ENCODE peak calls at places on chromosomes 4 and X, in six cellular contexts. K, T, V, U, D and I are unnamed samples.

GRCh38 chr4:102386966-102387365 is 41.7 kb upstream of the SLC39A8 start:
- DNase-seq in T (no peak), D (no peak), U (no peak), K (no peak), V (no peak), I (no peak)

GRCh38 chrX:152632445-152633097 is 5.1 kb upstream of the GABRQ start:
- DNase-seq in D (no peak), U (no peak), T (peak; percentile 43), V (peak; percentile 26), K (peak; percentile 54), I (peak; percentile 10)

GRCh38 chr4:152063301-152064235 is 302.8 kb upstream of the GATB start:
- DNase-seq in K (no peak), T (no peak), D (peak; percentile 37), V (no peak), U (no peak), I (no peak)

GRCh38 chr4:149173241-149174013 is 642.2 kb downstream of the IQCM start:
- DNase-seq in T (no peak), D (no peak), V (no peak), K (peak; percentile 31), U (no peak), I (no peak)

GRCh38 chrX:16855363-16856075 is 14.6 kb downstream of the RBBP7 start:
- DNase-seq in V (no peak), K (no peak), D (no peak), U (no peak), T (no peak), I (no peak)

GRCh38 chrX:150655713-150656266 is 37.4 kb upstream of the MTMR1 start:
- DNase-seq in U (no peak), K (no peak), V (no peak), T (no peak), D (no peak), I (no peak)

GRCh38 chr4:169174247-169174646 is 96.5 kb downstream of the SH3RF1 start:
- DNase-seq in U (no peak), V (no peak), T (no peak), D (no peak), K (no peak), I (no peak)

GRCh38 chr4:60485279-60485678 is 714.8 kb upstream of the ADGRL3 start:
- DNase-seq in T (peak; percentile 48), D (no peak), V (no peak), K (peak; percentile 26), U (no peak), I (no peak)

GRCh38 chr4:36255575-36255974 is 11.3 kb upstream of the ARAP2 start:
- DNase-seq in V (peak; percentile 13), U (no peak), D (no peak), K (no peak), T (no peak), I (no peak)

GRCh38 chr4:1285790-1286553 is 3.7 kb upstream of the MAEA start:
- DNase-seq in T (no peak), K (peak; percentile 32), U (peak; percentile 76), V (peak; percentile 51), D (no peak), I (no peak)

GRCh38 chr4:1290165-1290977 is 680 bp downstream of the MAEA start:
- DNase-seq in T (no peak), U (peak; percentile 76), D (peak; percentile 34), V (peak; percentile 80), K (peak; percentile 14), I (no peak)

GRCh38 chr4:1289232-1290164 is at the start of gene MAEA:
- DNase-seq in T (peak; percentile 96), D (peak; percentile 96), V (peak; percentile 98), K (peak; percentile 97), U (peak; percentile 98), I (peak; percentile 96)

GRCh38 chr4:1291091-1291490 is 1.4 kb downstream of the MAEA start:
- DNase-seq in T (no peak), V (no peak), U (peak; percentile 59), K (no peak), D (no peak), I (no peak)

GRCh38 chr4:1288786-1289185 is 905 bp upstream of the MAEA start:
- DNase-seq in K (no peak), T (no peak), V (no peak), D (no peak), U (no peak), I (no peak)
- H3K4me3 ChIP-seq in K (peak overlapping the region; percentile 86), T (peak overlapping the region; percentile 59), V (no peak overlapping the region), D (peak overlapping the region; percentile 81), U (peak overlapping the region; percentile 97), I (peak overlapping the region; percentile 91)

GRCh38 chrX:31371956-31372355 is 300.1 kb upstream of the FTHL17 start:
- DNase-seq in U (no peak), V (no peak), T (no peak), D (no peak), K (no peak), I (no peak)

GRCh38 chrX:31374786-31375185 is 302.9 kb upstream of the FTHL17 start:
- DNase-seq in D (no peak), V (no peak), K (no peak), U (no peak), T (no peak), I (no peak)

DNA sequence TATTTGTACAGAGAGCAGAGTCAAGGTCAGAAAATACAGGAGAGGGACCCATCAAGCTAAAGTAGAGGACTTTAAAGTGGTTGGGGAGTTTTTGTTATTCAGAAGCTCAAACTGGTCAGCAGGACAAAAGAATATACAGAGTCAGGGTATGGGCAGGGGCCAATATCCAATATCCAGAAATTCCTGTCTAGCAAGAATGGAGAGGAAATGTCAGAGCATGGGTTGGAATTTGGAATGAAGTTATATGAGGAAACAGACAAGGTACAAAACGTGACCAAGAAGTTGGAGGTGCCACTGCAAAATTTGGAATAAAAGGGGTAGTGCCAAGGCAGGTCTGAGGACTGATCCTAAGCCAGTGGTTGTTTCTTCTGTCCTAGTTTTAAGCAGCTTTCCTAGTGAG is 304.6 kb upstream of the FTHL17 start:
- DNase-seq in K (no peak), D (no peak), U (no peak), V (peak; percentile 3), T (no peak), I (peak; percentile 44)
- H3K4me3 ChIP-seq in K (no peak overlapping the region), D (no peak overlapping the region), U (no peak overlapping the region), V (no peak overlapping the region), T (no peak overlapping the region), I (no peak overlapping the region)

GRCh38 chr4:83293305-83294046 is 8.9 kb upstream of the COQ2 start:
- DNase-seq in D (no peak), T (no peak), K (no peak), U (no peak), V (no peak), I (no peak)
- H3K4me3 ChIP-seq in D (no peak overlapping the region), T (no peak overlapping the region), K (no peak overlapping the region), U (no peak overlapping the region), V (no peak overlapping the region), I (no peak overlapping the region)

GRCh38 chr4:144649646-144650045 is 3.7 kb downstream of the HHIP start:
- DNase-seq in V (no peak), U (no peak), D (no peak), T (peak; percentile 27), K (peak; percentile 32), I (no peak)

GRCh38 chr4:144646523-144647094 is 653 bp downstream of the HHIP start:
- DNase-seq in K (peak; percentile 46), V (no peak), U (no peak), D (no peak), T (peak; percentile 32), I (no peak)

GRCh38 chr4:144647095-144647959 is 1.4 kb downstream of the HHIP start:
- DNase-seq in K (peak; percentile 80), D (no peak), V (no peak), T (peak; percentile 75), U (no peak), I (no peak)

GRCh38 chr4:144645621-144646522 is at the start of gene HHIP:
- DNase-seq in K (peak; percentile 82), V (peak; percentile 33), T (peak; percentile 90), U (no peak), D (no peak), I (no peak)

DNA sequence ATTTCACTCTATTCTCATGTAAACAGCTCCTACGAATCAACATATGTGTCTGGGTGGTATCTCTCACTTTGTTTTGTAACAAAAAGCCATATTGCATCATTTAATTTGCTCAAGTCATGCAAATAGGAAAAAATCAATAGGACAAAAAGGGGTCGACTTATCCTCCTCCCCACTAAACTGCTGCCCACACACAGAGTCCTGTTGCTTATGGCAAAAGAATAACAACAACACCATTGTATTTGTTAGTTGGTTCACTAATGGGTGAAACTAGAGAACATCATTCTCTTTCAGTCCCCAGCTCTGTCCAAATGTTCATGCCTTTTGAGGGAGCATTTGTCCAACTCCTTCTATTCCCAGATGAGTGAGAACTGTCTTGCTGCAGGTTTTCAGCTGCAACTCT is 2.1 kb downstream of the HHIP start:
- DNase-seq in V (no peak), K (peak; percentile 41), D (no peak), U (no peak), T (peak; percentile 23), I (no peak)
- H3K4me3 ChIP-seq in V (no peak overlapping the region), K (peak overlapping the region; percentile 74), D (no peak overlapping the region), U (no peak overlapping the region), T (peak overlapping the region; percentile 87), I (no peak overlapping the region)

GRCh38 chr4:118774321-118774720 is 61.6 kb downstream of the SEC24D start:
- DNase-seq in D (no peak), T (no peak), K (no peak), U (no peak), V (no peak), I (no peak)

GRCh38 chr4:118773082-118773792 is 62.7 kb downstream of the SEC24D start:
- DNase-seq in T (no peak), D (no peak), V (no peak), U (no peak), K (no peak), I (no peak)

GRCh38 chr4:118770741-118771187 is 65.2 kb downstream of the SEC24D start:
- DNase-seq in V (no peak), U (no peak), K (no peak), D (no peak), T (no peak), I (no peak)

GRCh38 chr4:118774989-118775388 is 60.9 kb downstream of the SEC24D start:
- DNase-seq in V (no peak), T (peak; percentile 49), U (no peak), D (no peak), K (peak; percentile 45), I (no peak)

DNA sequence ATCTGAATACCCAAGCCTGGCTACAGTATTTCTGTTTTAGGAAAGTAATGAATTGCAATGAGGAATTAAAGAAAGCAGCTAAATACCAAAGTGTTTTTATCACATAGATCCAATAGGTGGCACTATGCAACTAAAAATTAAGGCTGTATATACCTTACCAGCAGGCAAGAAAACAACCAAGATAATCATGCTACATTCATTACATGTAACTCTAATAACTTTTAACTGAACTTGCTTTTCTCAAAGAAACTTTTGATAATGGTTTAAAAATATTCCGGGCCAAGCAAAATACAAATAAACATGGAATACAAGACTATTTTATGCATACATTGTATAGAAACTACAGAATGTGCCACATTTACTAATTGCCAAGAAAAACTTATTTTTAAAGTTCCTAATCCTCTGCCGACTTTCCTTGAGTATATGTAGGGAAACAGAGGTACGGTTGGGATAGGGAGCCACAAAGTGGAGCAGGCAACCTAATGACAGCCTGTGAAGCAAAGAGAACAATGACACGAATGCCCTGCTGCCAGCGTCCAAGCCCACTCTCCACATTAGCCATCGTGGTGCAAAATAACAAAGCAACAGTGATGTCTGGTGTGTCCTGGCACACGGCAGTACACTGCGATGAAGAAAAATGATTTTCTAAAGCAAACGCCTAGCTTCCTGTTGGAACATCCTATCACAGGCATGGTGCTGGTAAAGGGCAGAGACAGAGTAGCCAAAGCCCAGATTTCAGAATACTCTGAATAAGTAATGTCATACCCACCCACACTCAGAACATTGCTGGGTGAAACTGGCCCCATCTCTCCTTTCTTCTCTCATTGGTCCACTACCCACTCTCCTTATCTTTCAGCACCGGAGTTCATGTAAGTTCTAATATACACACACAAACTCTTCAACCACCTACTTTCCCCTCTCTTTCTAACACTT is 63.5 kb downstream of the SEC24D start:
- DNase-seq in T (peak; percentile 63), D (no peak), U (no peak), K (peak; percentile 72), V (no peak), I (no peak)
- H3K4me3 ChIP-seq in T (no peak overlapping the region), D (no peak overlapping the region), U (no peak overlapping the region), K (no peak overlapping the region), V (no peak overlapping the region), I (no peak overlapping the region)